ENCODE peak calls at places on chromosomes 13 and 19, in six cellular contexts. One of them, this sample, is unnamed.

GRCh38 chr13:99442273-99442895 is 58.9 kb upstream of the TM9SF2 start:
- DNase-seq in HEK293T: peak; percentile 50
- DNase-seq in A549: peak; percentile 35
- DNase-seq in K562: peak; percentile 30
- DNase-seq in GM12878: no peak
- DNase-seq in IMR-90: peak; percentile 45
- DNase-seq in this sample: peak; percentile 35

GRCh38 chr19:23764781-23765180 is 6.1 kb upstream of the ZNF681 start:
- DNase-seq in HEK293T: no peak
- DNase-seq in A549: no peak
- DNase-seq in K562: no peak
- DNase-seq in GM12878: no peak
- DNase-seq in IMR-90: no peak
- DNase-seq in this sample: no peak

GRCh38 chr13:106533940-106534843 is 1.3 kb downstream of the EFNB2 start:
- DNase-seq in HEK293T: no peak
- DNase-seq in A549: no peak
- DNase-seq in K562: no peak
- DNase-seq in GM12878: no peak
- DNase-seq in IMR-90: peak; percentile 63
- DNase-seq in this sample: no peak

GRCh38 chr13:102718746-102719145 is 23.9 kb upstream of the METTL21C start:
- DNase-seq in HEK293T: no peak
- DNase-seq in A549: no peak
- DNase-seq in K562: no peak
- DNase-seq in GM12878: no peak
- DNase-seq in IMR-90: no peak
- DNase-seq in this sample: no peak

GRCh38 chr19:2726904-2727639 is 5.9 kb upstream of the DIRAS1 start:
- DNase-seq in HEK293T: no peak
- DNase-seq in A549: no peak
- DNase-seq in K562: no peak
- DNase-seq in GM12878: no peak
- DNase-seq in IMR-90: no peak
- DNase-seq in this sample: no peak

GRCh38 chr13:102702965-102703720 is 8.3 kb upstream of the METTL21C start:
- DNase-seq in HEK293T: no peak
- DNase-seq in A549: no peak
- DNase-seq in K562: no peak
- DNase-seq in GM12878: no peak
- DNase-seq in IMR-90: no peak
- DNase-seq in this sample: no peak

GRCh38 chr19:11673608-11674041 is 65.1 kb downstream of the ZNF823 start:
- DNase-seq in HEK293T: peak; percentile 23
- DNase-seq in A549: peak; percentile 21
- DNase-seq in K562: peak; percentile 37
- DNase-seq in GM12878: no peak
- DNase-seq in IMR-90: peak; percentile 55
- DNase-seq in this sample: peak; percentile 68

GRCh38 chr19:3692141-3693029 is 7.9 kb downstream of the PIP5K1C start:
- DNase-seq in HEK293T: no peak
- DNase-seq in A549: no peak
- DNase-seq in K562: peak; percentile 65
- DNase-seq in GM12878: no peak
- DNase-seq in IMR-90: no peak
- DNase-seq in this sample: no peak

GRCh38 chr13:26881154-26881553 is 120.6 kb upstream of the GPR12 start:
- DNase-seq in HEK293T: no peak
- DNase-seq in A549: no peak
- DNase-seq in K562: no peak
- DNase-seq in GM12878: no peak
- DNase-seq in IMR-90: peak; percentile 47
- DNase-seq in this sample: no peak

GRCh38 chr19:7783991-7784421 is 21.0 kb downstream of the CLEC4M start:
- DNase-seq in HEK293T: no peak
- DNase-seq in A549: peak; percentile 28
- DNase-seq in K562: no peak
- DNase-seq in GM12878: no peak
- DNase-seq in IMR-90: peak; percentile 72
- DNase-seq in this sample: peak; percentile 17

GRCh38 chr19:8900421-8900820 is 68.2 kb downstream of the MBD3L1 start:
- DNase-seq in HEK293T: no peak
- DNase-seq in A549: no peak
- DNase-seq in K562: no peak
- DNase-seq in GM12878: no peak
- DNase-seq in IMR-90: no peak
- DNase-seq in this sample: no peak

GRCh38 chr13:34883381-34883780 is 58.7 kb upstream of the NBEA start:
- DNase-seq in HEK293T: no peak
- DNase-seq in A549: no peak
- DNase-seq in K562: no peak
- DNase-seq in GM12878: no peak
- DNase-seq in IMR-90: no peak
- DNase-seq in this sample: no peak

GRCh38 chr13:22828081-22828480 is 352.7 kb upstream of the SGCG start:
- DNase-seq in HEK293T: no peak
- DNase-seq in A549: no peak
- DNase-seq in K562: no peak
- DNase-seq in GM12878: no peak
- DNase-seq in IMR-90: peak; percentile 2
- DNase-seq in this sample: no peak

GRCh38 chr13:45278096-45278645 is 62.8 kb downstream of the TPT1 start:
- DNase-seq in HEK293T: no peak
- DNase-seq in A549: no peak
- DNase-seq in K562: no peak
- DNase-seq in GM12878: no peak
- DNase-seq in IMR-90: no peak
- DNase-seq in this sample: no peak

GRCh38 chr13:59782696-59783095 is 381.0 kb downstream of the DIAPH3 start:
- DNase-seq in HEK293T: no peak
- DNase-seq in A549: no peak
- DNase-seq in K562: no peak
- DNase-seq in GM12878: no peak
- DNase-seq in IMR-90: no peak
- DNase-seq in this sample: no peak

GRCh38 chr19:13116282-13117175 is at the start of gene TRMT1:
- DNase-seq in HEK293T: peak; percentile 90
- DNase-seq in A549: peak; percentile 93
- DNase-seq in K562: peak; percentile 79
- DNase-seq in GM12878: peak; percentile 90
- DNase-seq in IMR-90: peak; percentile 91
- DNase-seq in this sample: peak; percentile 90

GRCh38 chr13:59477011-59477410 is 686.7 kb downstream of the DIAPH3 start:
- DNase-seq in HEK293T: peak; percentile 23
- DNase-seq in A549: peak; percentile 6
- DNase-seq in K562: peak; percentile 11
- DNase-seq in GM12878: no peak
- DNase-seq in IMR-90: no peak
- DNase-seq in this sample: peak; percentile 2

GRCh38 chr13:61142506-61142905 is 273.1 kb downstream of the PCDH20 start:
- DNase-seq in HEK293T: no peak
- DNase-seq in A549: no peak
- DNase-seq in K562: no peak
- DNase-seq in GM12878: no peak
- DNase-seq in IMR-90: no peak
- DNase-seq in this sample: no peak

GRCh38 chr13:21557995-21558394 is 46.0 kb downstream of the MICU2 start:
- DNase-seq in HEK293T: peak; percentile 8
- DNase-seq in A549: peak; percentile 25
- DNase-seq in K562: peak; percentile 9
- DNase-seq in GM12878: no peak
- DNase-seq in IMR-90: no peak
- DNase-seq in this sample: peak; percentile 25

GRCh38 chr19:35225951-35226350 is 2.6 kb downstream of the FAM187B start:
- DNase-seq in HEK293T: no peak
- DNase-seq in A549: no peak
- DNase-seq in K562: no peak
- DNase-seq in GM12878: no peak
- DNase-seq in IMR-90: no peak
- DNase-seq in this sample: no peak

GRCh38 chr13:30341815-30342570 is 34.6 kb upstream of the KATNAL1 start:
- DNase-seq in HEK293T: no peak
- DNase-seq in A549: no peak
- DNase-seq in K562: no peak
- DNase-seq in GM12878: no peak
- DNase-seq in IMR-90: peak; percentile 94
- DNase-seq in this sample: no peak

GRCh38 chr13:30338952-30339351 is 31.6 kb upstream of the KATNAL1 start:
- DNase-seq in HEK293T: no peak
- DNase-seq in A549: no peak
- DNase-seq in K562: no peak
- DNase-seq in GM12878: no peak
- DNase-seq in IMR-90: no peak
- DNase-seq in this sample: no peak

GRCh38 chr13:30339721-30340366 is 32.5 kb upstream of the KATNAL1 start:
- DNase-seq in HEK293T: no peak
- DNase-seq in A549: no peak
- DNase-seq in K562: no peak
- DNase-seq in GM12878: no peak
- DNase-seq in IMR-90: no peak
- DNase-seq in this sample: no peak

GRCh38 chr13:30338331-30338851 is 31.0 kb upstream of the KATNAL1 start:
- DNase-seq in HEK293T: no peak
- DNase-seq in A549: no peak
- DNase-seq in K562: no peak
- DNase-seq in GM12878: no peak
- DNase-seq in IMR-90: peak; percentile 23
- DNase-seq in this sample: no peak

GRCh38 chr13:30340367-30341184 is 33.2 kb upstream of the KATNAL1 start:
- DNase-seq in HEK293T: no peak
- DNase-seq in A549: no peak
- DNase-seq in K562: peak; percentile 68
- DNase-seq in GM12878: no peak
- DNase-seq in IMR-90: peak; percentile 89
- DNase-seq in this sample: no peak
- TF ChIP-seq BHLHE40 in HEK293T: no peak
- TF ChIP-seq BHLHE40 in A549: no peak
- TF ChIP-seq BHLHE40 in K562: no peak
- TF ChIP-seq BHLHE40 in GM12878: no peak
- TF ChIP-seq BHLHE40 in IMR-90: no peak
- TF ChIP-seq BHLHE40 in this sample: no peak

GRCh38 chr19:19860756-19861390 is 4.8 kb upstream of the ZNF253 start:
- DNase-seq in HEK293T: no peak
- DNase-seq in A549: no peak
- DNase-seq in K562: peak; percentile 16
- DNase-seq in GM12878: no peak
- DNase-seq in IMR-90: no peak
- DNase-seq in this sample: no peak
- TF ChIP-seq BHLHE40 in HEK293T: no peak
- TF ChIP-seq BHLHE40 in A549: no peak
- TF ChIP-seq BHLHE40 in K562: no peak
- TF ChIP-seq BHLHE40 in GM12878: no peak
- TF ChIP-seq BHLHE40 in IMR-90: no peak
- TF ChIP-seq BHLHE40 in this sample: no peak

GRCh38 chr19:29318581-29318980 is 105.6 kb upstream of the UQCRFS1 start:
- DNase-seq in HEK293T: no peak
- DNase-seq in A549: no peak
- DNase-seq in K562: no peak
- DNase-seq in GM12878: no peak
- DNase-seq in IMR-90: no peak
- DNase-seq in this sample: no peak

GRCh38 chr19:29320076-29320475 is 107.1 kb upstream of the UQCRFS1 start:
- DNase-seq in HEK293T: no peak
- DNase-seq in A549: no peak
- DNase-seq in K562: no peak
- DNase-seq in GM12878: no peak
- DNase-seq in IMR-90: no peak
- DNase-seq in this sample: no peak

GRCh38 chr19:29323046-29323971 is 110.4 kb upstream of the UQCRFS1 start:
- DNase-seq in HEK293T: no peak
- DNase-seq in A549: no peak
- DNase-seq in K562: no peak
- DNase-seq in GM12878: no peak
- DNase-seq in IMR-90: no peak
- DNase-seq in this sample: no peak

GRCh38 chr19:29321116-29321515 is 108.2 kb upstream of the UQCRFS1 start:
- DNase-seq in HEK293T: no peak
- DNase-seq in A549: no peak
- DNase-seq in K562: no peak
- DNase-seq in GM12878: no peak
- DNase-seq in IMR-90: no peak
- DNase-seq in this sample: no peak

GRCh38 chr19:29320611-29321010 is 107.7 kb upstream of the UQCRFS1 start:
- DNase-seq in HEK293T: no peak
- DNase-seq in A549: no peak
- DNase-seq in K562: no peak
- DNase-seq in GM12878: no peak
- DNase-seq in IMR-90: no peak
- DNase-seq in this sample: no peak
- TF ChIP-seq BHLHE40 in HEK293T: no peak
- TF ChIP-seq BHLHE40 in A549: no peak
- TF ChIP-seq BHLHE40 in K562: no peak
- TF ChIP-seq BHLHE40 in GM12878: no peak
- TF ChIP-seq BHLHE40 in IMR-90: no peak
- TF ChIP-seq BHLHE40 in this sample: no peak

GRCh38 chr13:111399776-111400505 is 79.5 kb downstream of the TEX29 start:
- DNase-seq in HEK293T: no peak
- DNase-seq in A549: no peak
- DNase-seq in K562: no peak
- DNase-seq in GM12878: no peak
- DNase-seq in IMR-90: no peak
- DNase-seq in this sample: no peak

GRCh38 chr13:111398196-111398595 is 77.8 kb downstream of the TEX29 start:
- DNase-seq in HEK293T: no peak
- DNase-seq in A549: no peak
- DNase-seq in K562: no peak
- DNase-seq in GM12878: no peak
- DNase-seq in IMR-90: no peak
- DNase-seq in this sample: no peak

GRCh38 chr13:111399334-111399733 is 78.9 kb downstream of the TEX29 start:
- DNase-seq in HEK293T: no peak
- DNase-seq in A549: no peak
- DNase-seq in K562: no peak
- DNase-seq in GM12878: no peak
- DNase-seq in IMR-90: no peak
- DNase-seq in this sample: no peak

GRCh38 chr13:111397202-111397880 is 76.9 kb downstream of the TEX29 start:
- DNase-seq in HEK293T: no peak
- DNase-seq in A549: no peak
- DNase-seq in K562: no peak
- DNase-seq in GM12878: no peak
- DNase-seq in IMR-90: no peak
- DNase-seq in this sample: no peak

DNA sequence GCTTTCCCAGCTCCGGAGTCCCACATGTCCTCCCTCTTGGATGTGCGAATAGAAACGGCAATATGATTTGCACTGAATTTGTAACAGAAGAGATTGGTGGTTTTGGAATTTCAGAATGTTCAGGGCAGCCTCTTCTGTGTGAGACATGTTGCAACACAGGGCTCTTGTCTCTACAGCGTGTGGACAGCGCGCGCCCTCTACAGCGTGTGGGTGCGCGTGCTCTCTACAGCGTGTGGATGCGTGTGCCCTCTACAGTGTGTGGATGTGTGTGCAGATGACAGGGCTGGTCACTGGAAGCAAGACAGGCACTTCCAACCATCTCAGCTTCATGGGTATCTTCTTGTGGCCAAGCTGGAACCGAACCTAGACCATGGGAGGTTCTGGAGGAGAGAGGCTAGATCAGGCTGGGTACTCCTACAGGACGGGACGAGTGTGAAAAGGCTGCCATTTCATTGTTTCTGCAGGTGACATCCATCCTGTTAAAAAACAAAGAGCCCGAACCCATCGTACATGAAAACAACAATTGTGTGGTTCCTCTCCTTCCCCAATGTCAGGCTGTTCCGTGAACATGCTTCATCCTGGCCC is 78.4 kb downstream of the TEX29 start:
- DNase-seq in HEK293T: no peak
- DNase-seq in A549: no peak
- DNase-seq in K562: peak; percentile 22
- DNase-seq in GM12878: no peak
- DNase-seq in IMR-90: no peak
- DNase-seq in this sample: peak; percentile 64
- TF ChIP-seq BHLHE40 in HEK293T: no peak
- TF ChIP-seq BHLHE40 in A549: no peak
- TF ChIP-seq BHLHE40 in K562: no peak
- TF ChIP-seq BHLHE40 in GM12878: no peak
- TF ChIP-seq BHLHE40 in IMR-90: no peak
- TF ChIP-seq BHLHE40 in this sample: no peak

This sample was measured in HepG2.